ENCODE peak calls at places on chromosome X, in eight cellular contexts. P, D, T, G, O, C, X and R are unnamed samples.

GRCh38 chrX:848366-848765 is 217.8 kb downstream of the SHOX start:
- DNase-seq in P (no peak), O (no peak), G (no peak), C (no peak), X (no peak), D (no peak), T (no peak), R (no peak)

GRCh38 chrX:47169726-47170515 is 23.7 kb upstream of the UBA1 start:
- DNase-seq in C (no peak), T (no peak), X (peak; percentile 53), D (no peak), G (no peak), P (no peak), O (peak; percentile 26), R (no peak)

GRCh38 chrX:88988796-88989195 is 241.8 kb downstream of the CPXCR1 start:
- DNase-seq in P (no peak), G (no peak), O (no peak), T (no peak), D (no peak), X (no peak), C (no peak), R (no peak)

GRCh38 chrX:10447577-10448214 is 172.7 kb downstream of the MID1 start:
- DNase-seq in D (peak; percentile 94), O (no peak), X (peak; percentile 12), P (no peak), C (no peak), T (no peak), G (no peak), R (peak; percentile 44)

GRCh38 chrX:13080128-13080795 is 35.8 kb upstream of the FAM9C start:
- DNase-seq in P (no peak), X (no peak), C (no peak), G (no peak), T (no peak), D (no peak), O (no peak), R (no peak)

GRCh38 chrX:20530319-20530979 is 263.7 kb upstream of the RPS6KA3 start:
- DNase-seq in G (peak; percentile 62), P (peak; percentile 52), O (peak; percentile 58), T (peak; percentile 41), X (peak; percentile 61), D (peak; percentile 79), C (peak; percentile 29), R (peak; percentile 47)

GRCh38 chrX:153400146-153401132 is 711 bp downstream of the PNMA6E start:
- DNase-seq in O (no peak), G (peak; percentile 76), T (peak; percentile 63), D (peak; percentile 49), X (peak; percentile 24), C (peak; percentile 35), P (peak; percentile 48), R (peak; percentile 16)

GRCh38 chrX:10166248-10166716 is 9.5 kb downstream of the CLCN4 start:
- DNase-seq in P (no peak), T (no peak), O (no peak), G (no peak), D (no peak), C (no peak), X (no peak), R (no peak)

GRCh38 chrX:16023790-16024734 is 99.3 kb upstream of the GRPR start:
- DNase-seq in C (peak; percentile 65), P (no peak), D (peak; percentile 73), O (no peak), T (no peak), G (no peak), X (peak; percentile 72), R (no peak)

GRCh38 chrX:112011376-112011775 is 71.2 kb downstream of the TRPC5 start:
- DNase-seq in C (no peak), D (no peak), G (peak; percentile 34), O (no peak), P (no peak), X (no peak), T (no peak), R (no peak)

GRCh38 chrX:123361371-123361770 is 177.3 kb downstream of the GRIA3 start:
- DNase-seq in O (no peak), D (peak; percentile 5), X (no peak), C (no peak), G (peak; percentile 5), T (no peak), P (no peak), R (no peak)

GRCh38 chrX:42783456-42783855 is 5.5 kb upstream of the PPP1R2C start:
- DNase-seq in P (no peak), X (no peak), O (no peak), T (no peak), C (no peak), D (no peak), G (no peak), R (no peak)

GRCh38 chrX:155031657-155032056 is 5.0 kb downstream of the FUNDC2 start:
- DNase-seq in D (no peak), X (no peak), P (no peak), C (no peak), G (no peak), T (no peak), O (no peak), R (no peak)

GRCh38 chrX:56130013-56130412 is 102.1 kb upstream of the KLF8 start:
- DNase-seq in C (no peak), D (no peak), G (no peak), P (no peak), X (no peak), T (no peak), O (no peak), R (no peak)

GRCh38 chrX:71917621-71918341 is 7.1 kb downstream of the NHSL2 start:
- DNase-seq in D (peak; percentile 52), O (no peak), C (no peak), G (peak; percentile 55), T (no peak), X (peak; percentile 53), P (no peak), R (no peak)

GRCh38 chrX:119942831-119943184 is 743 bp downstream of the NKAP start:
- DNase-seq in T (peak; percentile 13), X (peak; percentile 33), D (peak; percentile 9), G (no peak), O (peak; percentile 10), P (no peak), C (no peak), R (peak; percentile 37)

GRCh38 chrX:102720237-102721168 is at the start of gene GPRASP3:
- DNase-seq in D (no peak), P (peak; percentile 49), C (no peak), O (peak; percentile 75), T (no peak), G (peak; percentile 74), X (peak; percentile 81), R (peak; percentile 71)

GRCh38 chrX:15269618-15270521 is at the start of gene ASB9:
- DNase-seq in G (peak; percentile 5), O (peak; percentile 74), C (peak; percentile 39), T (no peak), X (peak; percentile 74), P (no peak), D (peak; percentile 93), R (peak; percentile 79)

GRCh38 chrX:100410901-100411801 is 1.1 kb upstream of the PCDH19 start:
- DNase-seq in O (peak; percentile 21), X (peak; percentile 18), P (no peak), G (peak; percentile 10), T (no peak), C (no peak), D (no peak), R (no peak)

GRCh38 chrX:100409316-100410082 is 574 bp downstream of the PCDH19 start:
- DNase-seq in O (no peak), P (no peak), X (no peak), G (peak; percentile 35), D (no peak), T (no peak), C (no peak), R (no peak)

GRCh38 chrX:100413231-100413630 is 3.2 kb upstream of the PCDH19 start:
- DNase-seq in D (peak; percentile 69), P (peak; percentile 68), C (no peak), X (peak; percentile 77), G (peak; percentile 80), O (peak; percentile 78), T (peak; percentile 38), R (peak; percentile 55)

GRCh38 chrX:100410083-100410590 is at the start of gene PCDH19:
- DNase-seq in T (no peak), X (peak; percentile 72), G (peak; percentile 70), C (no peak), O (peak; percentile 81), P (peak; percentile 74), D (peak; percentile 57), R (no peak)

DNA sequence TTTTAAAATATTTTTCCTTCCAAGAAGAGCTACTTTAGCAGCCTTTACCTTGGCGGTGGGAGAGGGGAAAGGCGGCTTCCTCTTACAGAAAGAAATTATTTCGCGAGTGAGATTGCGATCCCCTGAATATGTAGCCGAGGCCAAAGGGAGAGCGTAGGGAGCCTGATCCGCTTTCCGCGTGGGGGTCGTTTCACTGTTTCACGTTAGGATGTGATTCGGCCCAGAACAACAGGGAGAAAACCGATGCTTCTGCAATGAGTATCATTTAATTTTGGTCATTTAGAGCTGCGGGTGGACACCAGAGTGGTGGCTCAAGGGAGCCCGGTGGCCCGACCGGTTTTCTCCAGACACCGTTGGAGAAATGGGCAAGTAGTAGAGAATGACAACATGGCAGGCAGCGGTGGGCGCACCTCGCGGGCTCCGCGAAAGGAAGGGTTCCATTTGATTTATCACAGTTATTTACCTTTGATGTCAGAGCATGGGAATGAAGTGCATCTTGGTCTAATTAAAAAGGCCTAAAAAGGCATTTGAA is 1.8 kb upstream of the PCDH19 start:
- DNase-seq in X (no peak), C (no peak), P (no peak), T (no peak), O (no peak), G (no peak), D (no peak), R (no peak)
- H3K9me2 ChIP-seq in X (no peaks in the 10 kb centered on the region), C (no peaks in the 10 kb centered on the region), P (no peaks in the 10 kb centered on the region), T (no peaks in the 10 kb centered on the region), O (no peaks in the 10 kb centered on the region), G (no peaks in the 10 kb centered on the region), D (no peaks in the 10 kb centered on the region), R (no peaks in the 10 kb centered on the region)

GRCh38 chrX:106612403-106612789 is 618 bp downstream of the RADX start:
- DNase-seq in P (no peak), G (peak; percentile 21), O (peak; percentile 13), T (no peak), C (no peak), D (peak; percentile 2), X (peak; percentile 9), R (no peak)
- H3K4me3 ChIP-seq in P (peak overlapping the region; percentile 76), G (peak overlapping the region; percentile 67), O (peak overlapping the region; percentile 28), T (peak overlapping the region; percentile 89), C (peak overlapping the region; percentile 69), D (peak overlapping the region; percentile 65), X (peak overlapping the region; percentile 82), R (peak overlapping the region; percentile 69)

DNA sequence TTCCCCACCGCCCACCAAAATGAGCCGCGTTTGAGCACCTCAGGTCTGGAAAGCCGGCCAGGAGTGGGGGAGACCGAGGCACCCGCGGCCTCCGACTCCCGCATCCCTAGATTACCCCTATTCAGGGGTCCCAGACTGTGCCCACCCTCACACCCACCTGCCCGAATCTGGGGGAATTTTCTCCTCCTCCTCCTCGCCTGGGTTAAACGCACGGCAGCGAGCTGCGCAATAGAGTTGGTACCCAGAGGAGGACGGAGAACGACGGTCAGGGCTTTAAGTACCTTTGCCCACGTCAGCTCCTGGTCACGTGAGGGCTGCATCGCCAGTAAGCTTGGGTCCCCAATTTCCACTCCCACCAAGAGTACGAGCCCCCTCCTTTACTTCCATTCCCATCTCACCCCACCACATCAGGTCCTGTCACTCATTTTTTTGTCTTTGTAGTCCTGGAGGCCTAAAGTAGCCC is at the start of gene ARMCX2:
- DNase-seq in G (peak; percentile 66), D (no peak), X (peak; percentile 79), C (no peak), P (no peak), O (peak; percentile 73), T (no peak), R (no peak)
- H3K27ac ChIP-seq in G (peak within 1 kb of the TSS; percentile 81), D (no peak within 1 kb of the TSS), X (peak within 1 kb of the TSS; percentile 76), C (no peak within 1 kb of the TSS), P (no peak within 1 kb of the TSS), O (peak within 1 kb of the TSS; percentile 76), T (no peak within 1 kb of the TSS), R (no peak within 1 kb of the TSS)

GRCh38 chrX:80841259-80841658 is 31.6 kb upstream of the BRWD3 start:
- DNase-seq in C (no peak), O (no peak), T (no peak), D (no peak), P (no peak), G (no peak), X (no peak), R (no peak)
- H3K9me2 ChIP-seq in C (no peaks in the 10 kb centered on the region), O (no peaks in the 10 kb centered on the region), T (no peaks in the 10 kb centered on the region), D (no peaks in the 10 kb centered on the region), P (no peaks in the 10 kb centered on the region), G (no peaks in the 10 kb centered on the region), X (no peaks in the 10 kb centered on the region), R (no peaks in the 10 kb centered on the region)